ENCODE peak calls at places on chromosomes 2 and 18, in seven cellular contexts. U, R, I, X, M, Q and T are unnamed samples.
A peak's percentile ranks its signal among the peaks of the same experiment; 100 is the strongest.

GRCh38 chr2:29033172-29033571 is 41.2 kb downstream of the PCARE start:
- DNase-seq in I (no peak), X (no peak), M (no peak), R (no peak), Q (peak; percentile 46), U (no peak), T (no peak)

GRCh38 chr2:229927817-229928321 is 5.6 kb downstream of the FBXO36 start:
- DNase-seq in I (no peak), U (no peak), X (no peak), Q (peak; percentile 13), R (no peak), M (no peak), T (no peak)

GRCh38 chr2:71640459-71640858 is 187.1 kb downstream of the DYSF start:
- DNase-seq in M (no peak), X (no peak), U (no peak), I (no peak), Q (no peak), R (no peak), T (no peak)

GRCh38 chr2:216619411-216620393 is 13.5 kb upstream of the IGFBP2 start:
- DNase-seq in U (no peak), I (no peak), M (no peak), R (no peak), X (no peak), Q (peak; percentile 83), T (no peak)

GRCh38 chr2:8692783-8693768 is 11.2 kb downstream of the ID2 start:
- DNase-seq in M (no peak), I (no peak), X (peak; percentile 66), U (no peak), R (peak; percentile 25), Q (no peak), T (peak; percentile 77)

GRCh38 chr2:128606837-128607236 is 288.2 kb upstream of the HS6ST1 start:
- DNase-seq in Q (no peak), I (no peak), M (no peak), R (no peak), X (peak; percentile 50), U (peak; percentile 17), T (no peak)

GRCh38 chr2:241546771-241547498 is 11.6 kb upstream of the BOK start:
- DNase-seq in M (no peak), U (peak; percentile 43), X (no peak), I (no peak), R (no peak), Q (peak; percentile 94), T (peak; percentile 55)

GRCh38 chr18:47680488-47680887 is 250.0 kb downstream of the SMAD2 start:
- DNase-seq in M (no peak), R (no peak), X (no peak), U (no peak), Q (no peak), I (no peak), T (no peak)

GRCh38 chr2:119240311-119241204 is 16.9 kb downstream of the STEAP3 start:
- DNase-seq in R (no peak), M (peak; percentile 88), I (peak; percentile 64), U (peak; percentile 92), Q (peak; percentile 47), X (peak; percentile 83), T (peak; percentile 86)

GRCh38 chr2:77387324-77387723 is 134.9 kb downstream of the LRRTM4 start:
- DNase-seq in M (no peak), I (no peak), R (no peak), U (no peak), X (no peak), Q (no peak), T (no peak)

GRCh38 chr18:55012041-55012440 is 52.8 kb upstream of the CCDC68 start:
- DNase-seq in U (no peak), M (no peak), R (no peak), Q (no peak), I (no peak), X (no peak), T (no peak)

GRCh38 chr2:40395169-40396023 is 56.5 kb downstream of the SLC8A1 start:
- DNase-seq in Q (no peak), U (no peak), M (no peak), I (no peak), R (no peak), X (no peak), T (no peak)

GRCh38 chr2:181231886-181232644 is 225.1 kb upstream of the ITGA4 start:
- DNase-seq in I (no peak), Q (peak; percentile 25), R (no peak), U (no peak), X (no peak), M (no peak), T (no peak)

GRCh38 chr2:147320148-147320547 is 524.7 kb upstream of the ACVR2A start:
- DNase-seq in Q (no peak), X (no peak), M (no peak), U (no peak), I (no peak), R (no peak), T (no peak)
- H3K9me3 ChIP-seq in Q (no peaks in the 10 kb centered on the region), X (peaks cover 20% of the 10 kb centered on the region), M (no peaks in the 10 kb centered on the region), U (no peaks in the 10 kb centered on the region), I (peaks cover 56% of the 10 kb centered on the region), R (no peaks in the 10 kb centered on the region), T (peaks cover 2% of the 10 kb centered on the region)

GRCh38 chr18:24552218-24552617 is 91.8 kb downstream of the HRH4 start:
- DNase-seq in U (no peak), I (no peak), Q (no peak), M (no peak), R (no peak), X (no peak), T (no peak)
- H3K4me3 ChIP-seq in U (no peak overlapping the region), I (no peak overlapping the region), Q (no peak overlapping the region), M (no peak overlapping the region), R (no peak overlapping the region), X (no peak overlapping the region), T (no peak overlapping the region)

DNA sequence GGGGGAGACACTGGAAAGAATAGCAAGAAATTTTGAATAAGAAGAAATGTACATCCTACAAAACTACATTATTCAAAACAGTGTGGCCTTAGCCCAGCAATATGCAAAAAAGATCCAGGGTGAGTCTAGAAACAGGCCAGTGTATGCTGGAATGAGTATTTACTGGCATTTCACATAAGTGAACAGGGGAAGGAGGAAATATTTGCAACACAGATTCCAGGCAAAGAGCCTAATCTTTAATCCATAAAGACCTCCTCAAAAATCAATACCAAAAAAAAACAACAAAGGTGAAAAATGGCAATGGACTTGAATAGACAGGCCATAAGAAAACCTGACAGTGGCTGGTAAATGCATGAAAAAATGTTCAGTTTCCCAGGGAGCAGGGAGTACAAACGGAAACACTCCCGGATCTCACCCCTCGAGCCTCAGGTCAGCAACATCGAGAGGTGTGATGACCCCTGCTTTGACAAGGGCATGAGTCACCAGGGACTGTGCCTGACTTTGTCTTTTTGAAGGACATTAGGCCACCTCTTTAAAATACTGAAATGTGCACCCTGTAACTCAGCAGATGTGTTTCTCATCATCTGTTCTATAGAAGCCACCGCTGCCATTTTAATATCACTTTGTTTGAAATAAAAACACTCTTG is 12.7 kb upstream of the GPC1 start:
- DNase-seq in R (no peak), I (no peak), M (peak; percentile 3), U (no peak), Q (no peak), X (no peak), T (no peak)
- H3K9me3 ChIP-seq in R (peaks cover 5% of the 10 kb centered on the region), I (peaks cover 43% of the 10 kb centered on the region), M (peaks cover 4% of the 10 kb centered on the region), U (no peaks in the 10 kb centered on the region), Q (no peaks in the 10 kb centered on the region), X (peaks cover 20% of the 10 kb centered on the region), T (no peaks in the 10 kb centered on the region)

GRCh38 chr2:101722878-101723277 is 25.4 kb downstream of the MAP4K4 start:
- DNase-seq in M (no peak), Q (no peak), I (no peak), R (no peak), U (no peak), X (no peak), T (no peak)
- H3K4me3 ChIP-seq in M (no peak overlapping the region), Q (no peak overlapping the region), I (no peak overlapping the region), R (no peak overlapping the region), U (no peak overlapping the region), X (no peak overlapping the region), T (no peak overlapping the region)